ENCODE peak calls at places on chromosome 13, in six cellular contexts. D is NCI-H1105 treated with DMSO at 0.1 percent for 48 hours; Q is adipocyte; W is activated naive CD4-positive, alpha-beta T cell treated with anti-CD3 and anti-CD28 coated beads, Interleukin-2, amount 10 ng/mL, durations not matched to agents 7 days and 5 days; A is iPS DF 6.9; O is cerebellum. L is an unnamed sample.

GRCh38 chr13:27374126-27374613 is 50.2 kb upstream of the GTF3A start:
- DNase-seq in D (no peak), Q (no peak), W (no peak), A (no peak), O (no peak), L (no peak)

GRCh38 chr13:47326061-47326460 is 429.2 kb upstream of the HTR2A start:
- DNase-seq in D (no peak), Q (no peak), W (no peak), A (no peak), O (no peak), L (no peak)

GRCh38 chr13:62537593-62537992 is 1121.9 kb upstream of the PCDH20 start:
- DNase-seq in D (peak), Q (no peak), W (no peak), A (no peak), O (no peak), L (no peak)

GRCh38 chr13:48291730-48292129 is 11.8 kb upstream of the RB1 start:
- DNase-seq in D (no peak), Q (no peak), W (no peak), A (no peak), O (no peak), L (no peak)

GRCh38 chr13:77448689-77449088 is 86.8 kb upstream of the SCEL start:
- DNase-seq in D (no peak), Q (no peak), W (no peak), A (no peak), O (no peak), L (no peak)

GRCh38 chr13:29428310-29428991 is 167.0 kb downstream of the SLC7A1 start:
- DNase-seq in D (peak), Q (peak), W (no peak), A (no peak), O (peak), L (peak)

GRCh38 chr13:40639226-40639681 is 27.2 kb downstream of the FOXO1 start:
- DNase-seq in D (no peak), Q (no peak), W (no peak), A (no peak), O (no peak), L (no peak)

GRCh38 chr13:74026753-74027152 is 107.5 kb downstream of the KLF12 start:
- DNase-seq in D (no peak), Q (no peak), W (peak), A (peak), O (no peak), L (no peak)

GRCh38 chr13:77554079-77554478 is 18.6 kb downstream of the SCEL start:
- DNase-seq in D (no peak), Q (no peak), W (no peak), A (no peak), O (no peak), L (no peak)

GRCh38 chr13:62360609-62361008 is 945.0 kb upstream of the PCDH20 start:
- DNase-seq in D (peak), Q (no peak), W (no peak), A (no peak), O (no peak), L (no peak)

GRCh38 chr13:66210677-66211076 is 1019.5 kb downstream of the PCDH9 start:
- DNase-seq in D (no peak), Q (peak), W (no peak), A (no peak), O (no peak), L (no peak)

GRCh38 chr13:108082481-108082880 is 132.9 kb downstream of the LIG4 start:
- DNase-seq in D (no peak), Q (no peak), W (no peak), A (no peak), O (no peak), L (no peak)

GRCh38 chr13:22883262-22883840 is 297.4 kb upstream of the SGCG start:
- DNase-seq in D (no peak), Q (no peak), W (no peak), A (no peak), O (no peak), L (no peak)